ENCODE peak calls at places on chromosome 9, in eight cellular contexts. R is iris pigment epithelial cell; V is cardiac septum; N is Kasumi-1; T is activated effector memory CD4-positive, alpha-beta T cell treated with anti-CD3 and anti-CD28 coated beads, Interleukin-2, amount 50 U/mL, for 16 hours; L is fibroblast of the conjunctiva; X is activated CD8-positive, alpha-beta memory T cell treated with anti-CD3 and anti-CD28 coated beads for 1 hour; Q is anterior cingulate cortex. D is an unnamed sample.

GRCh38 chr9:81113408-81114124 is 575.8 kb downstream of the TLE1 start:
- DNase-seq in V (no peak), N (peak; percentile 97), X (no peak), R (no peak), Q (no peak), T (no peak), L (no peak), D (no peak)

GRCh38 chr9:127390563-127390962 is 6.4 kb upstream of the SLC2A8 start:
- DNase-seq in L (no peak), N (no peak), X (no peak), V (no peak), R (no peak), T (no peak), Q (no peak), D (no peak)

GRCh38 chr9:82234160-82234943 is 245.8 kb downstream of the SPATA31D1 start:
- DNase-seq in X (no peak), R (no peak), V (no peak), T (no peak), N (peak; percentile 82), L (no peak), Q (no peak), D (no peak)

GRCh38 chr9:108671156-108671555 is 184.6 kb downstream of the ACTL7B start:
- DNase-seq in L (peak; percentile 5), Q (no peak), T (no peak), R (no peak), V (no peak), N (peak; percentile 16), X (no peak), D (no peak)

GRCh38 chr9:69905291-69905690 is 84.7 kb downstream of the CFAP95 start:
- DNase-seq in N (no peak), L (no peak), X (no peak), T (no peak), R (peak; percentile 40), Q (no peak), V (no peak), D (no peak)

GRCh38 chr9:137045294-137046093 is 483 bp downstream of the NPDC1 start:
- DNase-seq in V (no peak), X (no peak), Q (no peak), N (no peak), T (no peak), L (no peak), R (peak; percentile 66), D (no peak)

GRCh38 chr9:34502471-34503335 is 20.1 kb downstream of the ENHO start:
- DNase-seq in L (no peak), Q (no peak), T (no peak), X (no peak), R (no peak), N (no peak), V (peak; percentile 9), D (no peak)

GRCh38 chr9:124011460-124012301 is at the start of gene LHX2:
- DNase-seq in V (no peak), R (peak; percentile 82), L (peak; percentile 31), N (peak; percentile 40), X (no peak), T (no peak), Q (peak; percentile 70), D (peak; percentile 47)

GRCh38 chr9:88523056-88523455 is 11.9 kb upstream of the NXNL2 start:
- DNase-seq in X (no peak), R (peak; percentile 23), T (no peak), N (no peak), L (no peak), Q (no peak), V (no peak), D (no peak)

GRCh38 chr9:33988219-33988890 is 60.3 kb downstream of the UBAP2 start:
- DNase-seq in V (no peak), T (peak; percentile 71), Q (no peak), N (no peak), X (no peak), L (no peak), R (peak; percentile 22), D (no peak)

GRCh38 chr9:136252281-136252680 is 6.7 kb upstream of the QSOX2 start:
- DNase-seq in N (no peak), Q (no peak), L (no peak), R (no peak), X (no peak), T (no peak), V (no peak), D (no peak)

D was measured in heart right ventricle.